ENCODE peak calls at places on chromosomes 5 and 9, in seven cellular contexts. L is foreskin melanocyte; Q is GM18507; R is effector memory CD8-positive, alpha-beta T cell; E is sigmoid colon; D is NCI-H460; Y is nephron progenitor cell. T is an unnamed sample.
A peak's percentile ranks its signal among the peaks of the same experiment; 100 is the strongest.

GRCh38 chr5:160197341-160198147 is 31.8 kb upstream of the FABP6 start:
- DNase-seq in D (no peak), E (no peak), R (no peak), Y (peak; percentile 35), Q (no peak), L (no peak), T (no peak)

GRCh38 chr5:10286552-10287227 is 21.0 kb downstream of the CMBL start:
- DNase-seq in Q (no peak), R (no peak), E (peak; percentile 76), L (no peak), Y (no peak), D (no peak), T (no peak)

GRCh38 chr9:134358026-134358967 is 32.0 kb downstream of the RXRA start:
- DNase-seq in D (no peak), Y (no peak), L (no peak), E (peak; percentile 87), R (no peak), Q (no peak), T (no peak)

GRCh38 chr5:161030219-161030618 is 178.2 kb upstream of the ATP10B start:
- DNase-seq in D (no peak), Y (no peak), E (no peak), L (no peak), R (no peak), Q (no peak), T (no peak)

GRCh38 chr5:137994556-137994955 is 38.3 kb downstream of the FAM13B start:
- DNase-seq in D (no peak), E (no peak), Y (no peak), L (no peak), Q (no peak), R (no peak), T (no peak)

GRCh38 chr9:130192600-130192999 is 20.4 kb downstream of the NCS1 start:
- DNase-seq in R (no peak), Q (no peak), E (no peak), L (no peak), Y (no peak), D (no peak), T (no peak)

GRCh38 chr9:15086096-15087030 is 176.1 kb upstream of the FREM1 start:
- DNase-seq in Q (no peak), R (no peak), Y (no peak), L (no peak), E (no peak), D (no peak), T (no peak)

GRCh38 chr5:172799416-172799815 is 28.4 kb upstream of the DUSP1 start:
- DNase-seq in E (no peak), Y (no peak), R (no peak), L (no peak), D (no peak), Q (no peak), T (no peak)

GRCh38 chr9:18346761-18347160 is 127.2 kb upstream of the ADAMTSL1 start:
- DNase-seq in R (no peak), Y (no peak), E (no peak), D (no peak), L (peak; percentile 53), Q (no peak), T (no peak)

GRCh38 chr5:11524188-11524587 is 380.1 kb downstream of the CTNND2 start:
- DNase-seq in L (no peak), R (no peak), Y (no peak), E (no peak), D (no peak), Q (no peak), T (no peak)

GRCh38 chr9:135921749-135922310 is 14.5 kb upstream of the CAMSAP1 start:
- DNase-seq in R (no peak), Q (no peak), L (no peak), E (no peak), D (no peak), Y (no peak), T (no peak)

GRCh38 chr9:119332522-119332921 is 36.7 kb downstream of the BRINP1 start:
- DNase-seq in L (no peak), E (no peak), Q (no peak), R (no peak), Y (no peak), D (no peak), T (no peak)

GRCh38 chr5:180130876-180131740 is 59.5 kb upstream of the RNF130 start:
- DNase-seq in Y (no peak), E (peak; percentile 21), R (no peak), D (no peak), Q (no peak), L (no peak), T (no peak)

GRCh38 chr5:151740958-151741373 is 17.5 kb downstream of the ATOX1 start:
- DNase-seq in R (no peak), L (no peak), Q (no peak), E (no peak), Y (no peak), D (no peak), T (no peak)

GRCh38 chr5:35853652-35854051 is 3.0 kb upstream of the IL7R start:
- DNase-seq in E (no peak), Y (no peak), L (no peak), D (no peak), R (peak; percentile 63), Q (no peak), T (peak; percentile 90)

GRCh38 chr5:109916481-109917153 is 226.9 kb downstream of the MAN2A1 start:
- DNase-seq in L (no peak), R (no peak), Q (no peak), E (no peak), D (no peak), Y (no peak), T (no peak)

GRCh38 chr9:77399964-77400363 is 222.6 kb downstream of the VPS13A start:
- DNase-seq in E (no peak), Q (no peak), R (no peak), Y (no peak), L (no peak), D (no peak), T (no peak)

GRCh38 chr9:131799177-131799823 is 59.4 kb upstream of the RAPGEF1 start:
- DNase-seq in R (peak; percentile 45), Q (no peak), L (peak; percentile 8), Y (peak; percentile 96), E (no peak), D (peak; percentile 53), T (no peak)

GRCh38 chr9:20255052-20255451 is 367.2 kb downstream of the MLLT3 start:
- DNase-seq in L (no peak), Y (no peak), D (no peak), R (no peak), Q (no peak), E (no peak), T (no peak)

GRCh38 chr9:112361602-112362001 is 18.3 kb upstream of the HSDL2 start:
- DNase-seq in E (no peak), Q (no peak), R (peak; percentile 24), D (peak; percentile 40), Y (no peak), L (no peak), T (no peak)

GRCh38 chr5:53543401-53543800 is 17.0 kb upstream of the NDUFS4 start:
- DNase-seq in Q (no peak), D (no peak), Y (no peak), L (peak; percentile 14), E (no peak), R (no peak), T (no peak)

GRCh38 chr5:79133657-79134451 is 22.2 kb downstream of the BHMT start:
- DNase-seq in R (peak; percentile 40), Q (no peak), L (peak; percentile 77), Y (peak; percentile 76), E (peak; percentile 86), D (peak; percentile 82), T (peak; percentile 58)

T was measured in CD4-positive, alpha-beta memory T cell.